ENCODE peak calls at places on chromosomes 16 and 17, in eight cellular contexts. K, P, M, F, R, O, N and V are unnamed samples.

GRCh38 chr16:4213721-4214120 is 28.2 kb downstream of the SRL start:
- DNase-seq in M (peak), P (no peak), N (no peak), O (no peak), R (no peak), F (no peak), K (no peak), V (no peak)

GRCh38 chr16:70162041-70162451 is 11.5 kb upstream of the CLEC18C start:
- DNase-seq in M (no peak), N (peak), O (no peak), R (peak), F (no peak), P (no peak), K (no peak), V (peak)

GRCh38 chr16:69616082-69616481 is 50.3 kb downstream of the NFAT5 start:
- DNase-seq in O (no peak), N (no peak), K (no peak), F (no peak), M (no peak), R (no peak), P (no peak), V (no peak)

GRCh38 chr16:50606431-50607050 is 58.3 kb downstream of the NKD1 start:
- DNase-seq in F (no peak), N (no peak), R (no peak), M (no peak), O (no peak), P (no peak), K (no peak), V (no peak)

GRCh38 chr17:1736348-1737281 is 6.1 kb upstream of the SERPINF2 start:
- DNase-seq in O (peak), N (peak), R (peak), K (no peak), F (no peak), M (peak), P (no peak), V (no peak)

GRCh38 chr17:37490638-37491614 is 1.2 kb downstream of the DUSP14 start:
- DNase-seq in K (peak), O (peak), R (peak), P (no peak), F (no peak), M (peak), N (peak), V (no peak)

GRCh38 chr17:77318491-77319210 is 177.9 kb downstream of the SEC14L1 start:
- DNase-seq in K (no peak), O (no peak), R (no peak), F (no peak), P (no peak), M (peak), N (peak), V (no peak)

GRCh38 chr17:78134899-78135385 is 4.4 kb downstream of the TMC8 start:
- DNase-seq in M (no peak), O (no peak), R (no peak), P (no peak), N (no peak), F (no peak), K (no peak), V (no peak)

GRCh38 chr17:67994827-67995567 is 1.3 kb downstream of the C17orf58 start:
- DNase-seq in K (no peak), M (peak), N (peak), R (peak), F (no peak), O (peak), P (no peak), V (no peak)

GRCh38 chr16:23953476-23953875 is 117.7 kb downstream of the PRKCB start:
- DNase-seq in O (no peak), N (no peak), P (no peak), F (no peak), K (no peak), R (no peak), M (no peak), V (no peak)

GRCh38 chr17:20920813-20921199 is 122.0 kb downstream of the USP22 start:
- DNase-seq in R (peak), N (peak), K (no peak), F (no peak), P (no peak), M (no peak), O (no peak), V (no peak)

GRCh38 chr17:29722411-29723198 is 99.9 kb upstream of the CORO6 start:
- DNase-seq in N (peak), R (peak), F (no peak), K (no peak), O (peak), M (peak), P (no peak), V (peak)

GRCh38 chr16:84755004-84755672 is 55.3 kb downstream of the USP10 start:
- DNase-seq in N (no peak), P (no peak), K (no peak), F (no peak), M (no peak), R (no peak), O (no peak), V (no peak)

GRCh38 chr16:69112285-69113129 is 7.1 kb downstream of the HAS3 start:
- DNase-seq in K (no peak), N (peak), O (peak), F (no peak), M (no peak), R (no peak), P (no peak), V (no peak)

GRCh38 chr16:87368029-87368765 is 15.4 kb downstream of the FBXO31 start:
- DNase-seq in F (no peak), K (no peak), M (no peak), N (no peak), O (no peak), P (no peak), R (no peak), V (no peak)

GRCh38 chr16:74309789-74310781 is 13.5 kb downstream of the PSMD7 start:
- DNase-seq in R (peak), O (peak), N (peak), P (no peak), K (peak), F (peak), M (peak), V (no peak)

GRCh38 chr17:17834974-17835373 is 1.8 kb downstream of the SREBF1 start:
- DNase-seq in P (no peak), O (no peak), R (no peak), M (no peak), K (no peak), N (no peak), F (no peak), V (no peak)

GRCh38 chr16:85987750-85988078 is 88.8 kb downstream of the IRF8 start:
- DNase-seq in N (no peak), R (no peak), M (no peak), K (no peak), F (no peak), O (no peak), P (no peak), V (no peak)

DNA sequence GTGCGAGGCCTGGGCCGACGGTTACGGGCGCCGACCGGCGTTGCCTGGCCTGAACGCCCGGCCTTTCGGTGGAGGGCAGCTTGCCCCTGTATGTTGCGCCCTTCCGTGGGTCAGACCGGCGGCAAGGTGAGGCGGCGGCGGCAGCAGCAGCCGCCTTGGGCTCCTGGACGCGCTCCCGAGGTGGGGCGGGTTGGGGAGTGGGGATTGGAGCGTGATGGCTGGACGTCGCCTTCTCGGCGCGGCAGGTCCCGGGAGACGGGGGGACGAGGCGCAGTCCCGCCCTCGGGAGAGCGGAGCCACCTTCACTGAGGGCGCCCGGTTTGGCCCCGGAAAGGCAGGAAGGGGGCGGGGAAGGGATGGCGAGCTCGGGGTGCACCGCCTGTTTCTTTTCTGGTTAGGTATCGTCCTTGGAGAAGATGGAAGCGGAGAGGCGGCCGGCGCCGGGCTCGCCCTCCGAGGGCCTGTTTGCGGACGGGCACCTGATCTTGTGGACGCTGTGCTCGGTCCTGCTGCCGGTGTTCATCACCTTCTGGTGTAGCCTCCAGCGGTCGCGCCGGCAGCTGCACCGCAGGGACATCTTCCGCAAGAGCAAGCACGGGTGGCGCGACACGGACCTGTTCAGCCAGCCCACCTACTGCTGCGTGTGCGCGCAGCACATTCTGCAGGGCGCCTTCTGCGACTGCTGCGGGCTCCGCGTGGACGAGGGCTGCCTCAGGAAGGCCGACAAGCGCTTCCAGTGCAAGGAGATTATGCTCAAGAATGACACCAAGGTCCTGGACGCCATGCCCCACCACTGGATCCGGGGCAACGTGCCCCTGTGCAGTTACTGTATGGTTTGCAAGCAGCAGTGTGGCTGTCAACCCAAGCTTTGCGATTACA is 668 bp downstream of the DGKE start:
- DNase-seq in K (no peak), F (peak), P (no peak), O (peak), N (peak), M (peak), R (no peak), V (peak)
- TF ChIP-seq CTCF in K (no peak), F (no peak), P (no peak), O (peak), N (no peak), M (no peak), R (no peak), V (peak)

GRCh38 chr17:42982266-42982665 is 1.9 kb downstream of the RUNDC1 start:
- DNase-seq in P (no peak), N (no peak), F (no peak), M (no peak), R (no peak), O (no peak), K (no peak), V (no peak)

GRCh38 chr17:42979511-42980273 is at the start of gene PTGES3L:
- DNase-seq in M (no peak), F (no peak), K (no peak), P (no peak), N (peak), O (peak), R (peak), V (no peak)

GRCh38 chr17:42984486-42984885 is 4.1 kb downstream of the RUNDC1 start:
- DNase-seq in P (no peak), F (no peak), K (no peak), N (no peak), O (no peak), R (no peak), M (no peak), V (no peak)

GRCh38 chr17:42980274-42980765 is at the start of gene RUNDC1:
- DNase-seq in R (peak), P (peak), K (peak), M (peak), N (peak), O (peak), F (peak), V (peak)

GRCh38 chr17:42980766-42981397 is 517 bp downstream of the RUNDC1 start:
- DNase-seq in N (peak), K (peak), F (no peak), P (no peak), O (peak), M (no peak), R (peak), V (no peak)
- TF ChIP-seq CTCF in N (no peak), K (no peak), F (no peak), P (peak), O (no peak), M (peak), R (no peak), V (no peak)

DNA sequence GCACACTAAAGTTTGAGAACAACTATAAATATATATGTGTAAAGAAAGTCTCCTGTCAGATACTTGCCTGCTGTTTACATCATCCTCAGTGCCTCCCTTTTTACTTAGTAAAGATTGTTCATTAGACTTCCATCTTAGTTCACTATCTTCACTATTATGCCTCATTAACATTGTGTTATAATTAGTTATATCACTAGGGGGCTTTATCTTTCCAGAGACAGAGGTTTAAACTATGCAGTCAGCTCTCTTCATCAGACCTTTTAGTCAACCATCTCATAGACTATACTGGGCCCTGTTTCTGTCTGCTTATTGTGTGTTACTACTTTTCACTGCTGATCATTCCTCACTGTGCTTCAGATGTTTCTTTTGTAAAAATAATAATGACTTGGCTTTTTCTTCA is 630.8 kb upstream of the KIF2B start:
- DNase-seq in R (no peak), F (no peak), M (no peak), K (no peak), O (no peak), N (no peak), P (no peak), V (no peak)
- TF ChIP-seq CTCF in R (no peak), F (no peak), M (no peak), K (no peak), O (no peak), N (no peak), P (no peak), V (no peak)

GRCh38 chr16:56795011-56795410 is 65.1 kb downstream of the NUP93 start:
- DNase-seq in M (no peak), O (no peak), P (no peak), N (no peak), F (no peak), K (no peak), R (no peak), V (no peak)

GRCh38 chr16:56797861-56798260 is 67.1 kb upstream of the SLC12A3 start:
- DNase-seq in R (no peak), F (no peak), P (no peak), M (no peak), N (no peak), O (no peak), K (no peak), V (no peak)

GRCh38 chr16:56792960-56793359 is 63.0 kb downstream of the NUP93 start:
- DNase-seq in N (no peak), P (no peak), K (no peak), F (no peak), O (no peak), R (no peak), M (no peak), V (no peak)

GRCh38 chr16:56789360-56789759 is 59.4 kb downstream of the NUP93 start:
- DNase-seq in O (peak), M (peak), R (peak), P (no peak), K (peak), N (peak), F (no peak), V (no peak)

GRCh38 chr16:56793504-56793903 is 63.6 kb downstream of the NUP93 start:
- DNase-seq in R (peak), N (peak), F (no peak), P (no peak), O (peak), K (no peak), M (no peak), V (no peak)
- TF ChIP-seq CTCF in R (peak), N (peak), F (no peak), P (peak), O (no peak), K (peak), M (peak), V (no peak)

DNA sequence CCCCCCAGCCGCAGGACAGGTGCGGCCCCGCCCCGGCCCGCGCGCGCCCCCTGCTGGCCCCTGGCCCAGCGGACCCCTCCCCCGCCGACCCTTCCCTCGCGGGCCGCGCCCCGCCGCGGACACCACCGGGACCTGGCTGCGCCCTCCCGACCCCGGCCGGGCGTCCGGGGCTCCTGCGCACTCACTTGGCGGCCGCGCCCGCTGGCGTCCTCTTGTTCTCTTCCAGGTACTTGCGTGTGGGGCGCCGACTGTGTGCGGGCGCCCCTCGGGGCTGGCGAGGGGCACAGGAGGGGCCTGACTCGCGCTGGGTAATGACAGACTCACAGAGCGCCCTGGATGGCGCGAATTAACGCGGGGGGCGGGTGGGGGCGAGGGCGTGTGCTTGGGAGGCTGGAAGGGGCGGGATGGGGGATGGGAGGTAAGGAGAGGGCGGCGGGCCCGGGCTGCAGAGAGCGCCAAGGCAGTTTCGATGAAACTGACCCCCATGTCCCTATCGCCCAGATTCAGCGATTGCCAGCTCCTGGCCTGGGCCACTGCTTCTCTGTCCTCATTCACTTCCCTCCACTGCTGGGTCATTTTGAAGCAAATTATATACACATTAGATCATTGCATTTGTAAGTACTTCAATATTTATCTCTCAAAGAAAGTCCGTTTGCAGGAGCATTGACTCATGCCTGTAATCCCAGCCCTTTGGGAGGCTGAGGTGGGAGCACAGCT is 445 bp upstream of the DBNDD1 start:
- DNase-seq in O (no peak), M (no peak), F (no peak), K (no peak), P (no peak), R (peak), N (peak), V (no peak)
- TF ChIP-seq CTCF in O (no peak), M (peak), F (no peak), K (peak), P (peak), R (no peak), N (peak), V (no peak)

DNA sequence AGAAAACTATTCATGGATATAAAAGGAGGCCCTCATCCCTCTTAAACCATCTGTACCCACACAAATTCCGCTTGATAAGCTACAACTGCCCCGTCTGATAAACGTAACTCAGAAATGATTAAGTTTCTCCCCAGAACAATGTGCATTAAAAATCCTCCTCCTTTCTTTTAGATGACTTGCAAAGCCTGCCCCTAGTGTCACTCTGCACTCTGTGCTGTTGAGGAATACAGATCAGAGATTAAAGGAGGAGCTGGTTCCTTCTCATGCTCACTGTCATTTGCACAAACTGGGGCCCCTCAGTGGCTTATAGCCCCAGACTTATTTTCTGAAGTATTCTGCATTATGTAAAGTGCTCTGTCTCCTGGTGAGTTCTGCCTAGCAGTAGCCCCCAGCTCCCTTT is 33.3 kb downstream of the CDRT15 start:
- DNase-seq in P (no peak), F (no peak), O (no peak), M (no peak), N (peak), K (no peak), R (no peak), V (no peak)
- TF ChIP-seq CTCF in P (no peak), F (no peak), O (peak), M (no peak), N (peak), K (peak), R (peak), V (no peak)

GRCh38 chr17:46010597-46011186 is 11.6 kb downstream of the STH start:
- DNase-seq in M (no peak), P (no peak), F (no peak), K (no peak), O (no peak), N (no peak), R (no peak), V (no peak)
- TF ChIP-seq CTCF in M (no peak), P (no peak), F (no peak), K (no peak), O (no peak), N (no peak), R (no peak), V (no peak)

GRCh38 chr17:75742337-75742736 is 21.1 kb downstream of the ITGB4 start:
- DNase-seq in R (no peak), F (no peak), O (no peak), P (no peak), M (no peak), N (no peak), K (no peak), V (no peak)

GRCh38 chr17:75739174-75739573 is 17.9 kb downstream of the ITGB4 start:
- DNase-seq in F (no peak), K (no peak), N (no peak), R (no peak), O (no peak), P (no peak), M (no peak), V (no peak)

GRCh38 chr17:75740215-75740614 is 19.0 kb downstream of the ITGB4 start:
- DNase-seq in F (no peak), N (no peak), P (no peak), K (no peak), R (no peak), O (no peak), M (no peak), V (no peak)

GRCh38 chr17:75739801-75740200 is 18.5 kb downstream of the ITGB4 start:
- DNase-seq in N (no peak), F (no peak), P (no peak), R (no peak), O (no peak), M (no peak), K (no peak), V (no peak)

DNA sequence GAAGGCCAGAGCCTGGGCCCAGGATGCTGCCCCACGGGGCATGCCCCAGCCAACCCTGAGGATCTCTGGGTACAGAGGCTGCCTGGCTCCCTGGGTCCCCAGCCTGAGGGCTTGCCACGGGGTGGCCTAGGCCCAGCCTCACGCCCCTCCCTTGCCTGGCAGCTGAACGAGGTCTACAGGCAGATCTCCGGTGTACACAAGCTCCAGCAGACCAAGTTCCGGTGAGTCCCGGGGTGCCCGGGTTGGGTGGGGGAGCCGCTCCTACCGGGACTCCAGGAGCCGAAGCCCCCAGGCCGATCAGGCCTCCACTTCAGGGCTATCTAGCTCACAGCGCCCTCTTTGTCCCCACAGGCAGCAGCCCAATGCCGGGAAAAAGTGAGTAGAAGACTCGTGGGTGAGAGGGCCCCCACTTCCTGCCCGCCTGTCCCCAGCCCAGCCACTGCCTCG is 19.4 kb downstream of the ITGB4 start:
- DNase-seq in N (no peak), K (no peak), F (no peak), R (no peak), P (no peak), O (no peak), M (no peak), V (no peak)
- TF ChIP-seq CTCF in N (no peak), K (no peak), F (no peak), R (no peak), P (no peak), O (no peak), M (no peak), V (no peak)